ENCODE peak calls at places on chromosomes 1 and 21, in nine cellular contexts. Y, B, G, M, O, U, P, Z and T are unnamed samples.

GRCh38 chr1:56502700-56503245 is 76.6 kb downstream of the PLPP3 start:
- DNase-seq in P (peak), Y (no peak), B (no peak), O (peak), G (peak), M (no peak), U (no peak), Z (peak), T (no peak)

GRCh38 chr1:160260436-160261382 is 1.6 kb downstream of the DCAF8 start:
- DNase-seq in Y (peak), B (no peak), P (peak), Z (peak), U (peak), M (peak), O (peak), G (peak), T (no peak)

GRCh38 chr1:233613252-233614172 is at the start of gene KCNK1:
- DNase-seq in U (peak), G (peak), B (peak), Y (peak), Z (peak), M (peak), O (peak), P (no peak), T (peak)

GRCh38 chr1:21818661-21819060 is 6.6 kb downstream of the LDLRAD2 start:
- DNase-seq in P (peak), U (peak), G (no peak), M (peak), O (peak), B (no peak), Z (peak), Y (peak), T (peak)

GRCh38 chr1:75723989-75724471 is 479 bp upstream of the ACADM start:
- DNase-seq in U (peak), O (peak), P (peak), G (peak), Z (peak), Y (peak), M (peak), B (peak), T (peak)

GRCh38 chr1:119266386-119266785 is 102.2 kb upstream of the HAO2 start:
- DNase-seq in Y (no peak), U (no peak), Z (no peak), G (no peak), M (no peak), O (no peak), P (no peak), B (no peak), T (no peak)

GRCh38 chr1:33222381-33222780 is 33.9 kb upstream of the ZNF362 start:
- DNase-seq in Z (no peak), U (no peak), G (no peak), M (no peak), Y (no peak), B (no peak), P (no peak), O (no peak), T (no peak)

GRCh38 chr1:64231153-64231552 is 27.7 kb downstream of the UBE2U start:
- DNase-seq in G (no peak), Y (no peak), U (no peak), B (no peak), P (no peak), O (no peak), M (no peak), Z (peak), T (no peak)

GRCh38 chr1:150889650-150890416 is 2.9 kb downstream of the CTXND2 start:
- DNase-seq in O (no peak), G (no peak), P (no peak), Z (no peak), Y (no peak), B (no peak), M (no peak), U (no peak), T (no peak)

GRCh38 chr1:201285846-201286245 is 2.5 kb downstream of the PKP1 start:
- DNase-seq in M (no peak), O (no peak), P (no peak), G (no peak), B (no peak), U (no peak), Z (no peak), Y (no peak), T (no peak)

GRCh38 chr1:112793631-112794565 is 78.8 kb upstream of the PPM1J start:
- DNase-seq in P (no peak), Z (no peak), O (no peak), M (no peak), Y (no peak), B (no peak), U (no peak), G (no peak), T (no peak)

GRCh38 chr21:32437729-32438128 is 25.2 kb downstream of the EVA1C start:
- DNase-seq in U (no peak), M (no peak), P (no peak), O (no peak), Z (no peak), B (no peak), G (no peak), Y (no peak), T (peak)

GRCh38 chr21:35528109-35529042 is 479.3 kb upstream of the RUNX1 start:
- DNase-seq in Z (no peak), Y (no peak), G (peak), B (no peak), O (no peak), P (peak), M (no peak), U (no peak), T (peak)

GRCh38 chr1:181061891-181062777 is 26.4 kb upstream of the IER5 start:
- DNase-seq in B (no peak), U (no peak), G (no peak), M (no peak), Z (no peak), P (peak), Y (no peak), O (no peak), T (peak)

GRCh38 chr1:97647776-97648175 is 273.1 kb downstream of the DPYD start:
- DNase-seq in Y (no peak), U (no peak), G (no peak), Z (peak), B (no peak), P (no peak), O (no peak), M (no peak), T (no peak)

GRCh38 chr1:200959341-200959985 is 64.1 kb downstream of the KIF21B start:
- DNase-seq in G (no peak), M (no peak), O (no peak), Y (no peak), B (peak), U (peak), Z (no peak), P (no peak), T (no peak)

GRCh38 chr1:79790950-79791349 is 784.4 kb upstream of the ADGRL4 start:
- DNase-seq in G (no peak), Y (no peak), B (no peak), P (no peak), U (no peak), M (no peak), Z (peak), O (no peak), T (no peak)

GRCh38 chr1:103170608-103171007 is 62.3 kb upstream of the COL11A1 start:
- DNase-seq in G (no peak), Z (peak), B (no peak), U (no peak), P (peak), Y (no peak), M (no peak), O (no peak), T (no peak)

GRCh38 chr1:181664543-181664942 is 181.2 kb downstream of the CACNA1E start:
- DNase-seq in U (no peak), Z (no peak), Y (no peak), G (no peak), P (no peak), M (no peak), O (no peak), B (no peak), T (no peak)

GRCh38 chr1:173505401-173505800 is 28.3 kb downstream of the PRDX6 start:
- DNase-seq in Y (no peak), B (no peak), O (peak), P (no peak), Z (no peak), G (no peak), U (no peak), M (no peak), T (no peak)

GRCh38 chr1:46058936-46059335 is 73.5 kb downstream of the PIK3R3 start:
- DNase-seq in G (no peak), Y (no peak), M (no peak), P (no peak), U (no peak), B (no peak), Z (no peak), O (no peak), T (no peak)

GRCh38 chr1:46064708-46065107 is 67.7 kb downstream of the PIK3R3 start:
- DNase-seq in G (no peak), B (no peak), P (no peak), M (no peak), Z (no peak), U (no peak), O (no peak), Y (no peak), T (no peak)

GRCh38 chr1:46061146-46061545 is 71.3 kb downstream of the PIK3R3 start:
- DNase-seq in Y (no peak), G (no peak), M (no peak), Z (no peak), P (no peak), O (no peak), B (no peak), U (no peak), T (no peak)

GRCh38 chr1:46065405-46065804 is 67.0 kb downstream of the PIK3R3 start:
- DNase-seq in G (no peak), Z (no peak), M (peak), U (no peak), O (no peak), P (peak), B (no peak), Y (no peak), T (no peak)

GRCh38 chr1:46062651-46063319 is 69.6 kb downstream of the PIK3R3 start:
- DNase-seq in U (no peak), O (peak), M (peak), Z (peak), B (no peak), G (no peak), Y (no peak), P (peak), T (no peak)
- H3K4me3 ChIP-seq in U (no peak), O (no peak), M (no peak), Z (no peak), B (no peak), G (no peak), Y (no peak), P (no peak), T (no peak)

GRCh38 chr1:170562644-170563338 is 30.8 kb downstream of the GORAB start:
- DNase-seq in U (no peak), Z (peak), G (peak), O (peak), B (peak), P (peak), Y (peak), M (peak), T (peak)
- H3K4me3 ChIP-seq in U (no peak), Z (no peak), G (no peak), O (no peak), B (no peak), P (no peak), Y (no peak), M (no peak), T (no peak)

DNA sequence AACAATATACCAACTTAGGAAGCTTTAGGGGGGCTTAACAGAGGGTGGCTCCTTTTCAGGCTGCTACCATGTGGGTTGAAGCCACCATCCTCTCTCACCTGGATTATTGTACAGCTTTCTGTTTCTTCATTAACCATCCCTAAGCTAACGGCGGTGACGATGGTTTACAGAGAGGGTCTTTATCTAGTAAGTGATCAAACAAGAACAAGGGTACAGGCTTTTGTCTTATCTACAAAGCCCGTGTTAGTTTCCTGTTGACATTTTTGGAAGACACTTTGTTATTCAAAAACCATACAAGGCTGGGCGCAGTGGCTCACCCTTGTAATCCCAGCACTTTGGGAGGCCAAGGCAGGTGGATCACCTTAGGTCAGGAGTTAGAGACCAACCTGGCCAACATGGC is 20.4 kb downstream of the SLC25A33 start:
- DNase-seq in P (no peak), Z (no peak), B (no peak), Y (peak), O (no peak), U (no peak), G (no peak), M (no peak), T (no peak)
- H3K4me3 ChIP-seq in P (no peak), Z (no peak), B (no peak), Y (no peak), O (no peak), U (no peak), G (no peak), M (no peak), T (no peak)

GRCh38 chr21:28769683-28770082 is 223.0 kb downstream of the LTN1 start:
- DNase-seq in M (no peak), U (no peak), G (no peak), P (no peak), B (no peak), Y (no peak), O (peak), Z (peak), T (no peak)
- H3K4me3 ChIP-seq in M (no peak), U (no peak), G (no peak), P (no peak), B (no peak), Y (no peak), O (no peak), Z (no peak), T (no peak)

GRCh38 chr21:16345757-16346156 is 616.0 kb downstream of the USP25 start:
- DNase-seq in Y (no peak), Z (no peak), G (no peak), B (no peak), M (no peak), U (no peak), P (no peak), O (no peak), T (no peak)
- H3K4me3 ChIP-seq in Y (no peak), Z (no peak), G (no peak), B (no peak), M (no peak), U (no peak), P (no peak), O (no peak), T (no peak)

GRCh38 chr1:110879758-110880606 is 7.0 kb downstream of the CD53 start:
- DNase-seq in Y (no peak), U (no peak), G (no peak), Z (no peak), P (peak), B (no peak), M (no peak), O (no peak), T (no peak)
- H3K4me3 ChIP-seq in Y (no peak), U (no peak), G (no peak), Z (no peak), P (no peak), B (no peak), M (no peak), O (no peak), T (no peak)

GRCh38 chr1:23533288-23534130 is 2.5 kb upstream of the E2F2 start:
- DNase-seq in M (no peak), G (no peak), U (no peak), P (peak), Y (no peak), Z (no peak), O (no peak), B (no peak), T (peak)
- H3K4me3 ChIP-seq in M (no peak), G (no peak), U (no peak), P (no peak), Y (no peak), Z (no peak), O (no peak), B (no peak), T (no peak)

GRCh38 chr1:212037900-212038299 is 2.4 kb downstream of the DTL start:
- DNase-seq in G (no peak), U (no peak), B (no peak), O (peak), Y (no peak), M (no peak), P (peak), Z (peak), T (no peak)
- H3K4me3 ChIP-seq in G (no peak), U (no peak), B (no peak), O (no peak), Y (peak), M (no peak), P (peak), Z (no peak), T (no peak)

GRCh38 chr1:25795955-25796806 is 3.8 kb upstream of the SELENON start:
- DNase-seq in U (no peak), G (no peak), Z (no peak), Y (no peak), B (no peak), M (no peak), O (no peak), P (no peak), T (no peak)
- H3K4me3 ChIP-seq in U (no peak), G (no peak), Z (no peak), Y (no peak), B (no peak), M (no peak), O (no peak), P (no peak), T (no peak)

DNA sequence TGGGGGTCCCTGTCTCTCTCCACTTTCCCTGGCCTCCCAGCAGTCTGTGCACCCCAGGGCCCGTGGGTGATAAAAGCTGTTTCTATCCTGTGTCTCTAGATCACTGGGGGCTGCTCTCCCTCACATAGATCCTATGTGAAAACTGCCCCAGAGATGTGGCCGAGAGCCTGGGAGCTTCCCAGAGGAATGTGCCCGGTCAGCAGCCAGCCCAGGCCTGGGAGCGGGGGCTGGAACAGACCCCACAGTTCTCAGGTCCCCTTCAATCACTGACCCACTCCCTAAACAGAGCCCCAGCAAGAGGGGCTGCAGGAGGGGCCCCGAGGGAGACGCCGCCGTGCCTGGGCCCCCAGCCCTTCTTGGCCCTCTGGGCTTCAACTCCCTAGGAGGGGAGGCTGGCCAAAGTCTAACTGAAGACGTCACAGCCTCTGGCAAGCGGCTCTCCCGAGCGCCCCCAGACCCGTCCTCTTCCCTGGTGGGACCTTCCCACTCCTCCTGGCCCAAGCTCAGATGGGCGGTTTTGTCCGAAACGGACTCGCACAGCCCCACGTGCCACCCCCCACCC is 403 bp downstream of the MXRA8 start:
- DNase-seq in O (peak), M (peak), Y (no peak), B (no peak), P (no peak), Z (no peak), G (no peak), U (no peak), T (no peak)
- H3K4me3 ChIP-seq in O (peak), M (peak), Y (no peak), B (peak), P (no peak), Z (peak), G (peak), U (peak), T (peak)